ENCODE peak calls at places on chromosomes 1 and 21, in ten cellular contexts. T is iPS DF 6.9; Q is amygdala; K is non-pigmented ciliary epithelial cell; B is AG09309; U is stimulated activated CD4-positive, alpha-beta T cell treated with anti-CD3 and anti-CD28 coated beads, TNF-alpha, amount 100 ng/mL, for 4 hours; E is AG04450; I is occipital lobe; J is amniotic stem cell; F is GM12864. A is an unnamed sample.

GRCh38 chr1:53165408-53165961 is 23.0 kb upstream of the SLC1A7 start:
- DNase-seq in F (no peak), E (no peak), J (no peak), Q (no peak), I (no peak), B (peak), U (no peak), K (no peak), T (no peak), A (no peak)

GRCh38 chr1:44610527-44611148 is 63.6 kb downstream of the TMEM53 start:
- DNase-seq in U (no peak), E (no peak), I (no peak), F (no peak), Q (no peak), J (no peak), T (no peak), B (no peak), K (no peak), A (no peak)

GRCh38 chr1:234969630-234970370 is 158.8 kb downstream of the TOMM20 start:
- DNase-seq in E (peak), J (peak), Q (peak), K (no peak), U (no peak), I (peak), T (no peak), F (no peak), B (no peak), A (no peak)

GRCh38 chr21:42365770-42366169 is 565 bp downstream of the TFF1 start:
- DNase-seq in K (no peak), E (no peak), F (no peak), I (no peak), J (no peak), B (no peak), Q (no peak), U (no peak), T (no peak), A (no peak)

GRCh38 chr1:91282695-91283420 is 121.8 kb downstream of the HFM1 start:
- DNase-seq in F (peak), T (peak), Q (peak), K (peak), E (peak), B (peak), I (no peak), J (peak), U (peak), A (no peak)

GRCh38 chr1:148290881-148291280 is 138.8 kb upstream of the NBPF11 start:
- DNase-seq in U (no peak), F (no peak), E (no peak), B (no peak), Q (no peak), K (no peak), J (no peak), T (no peak), I (no peak), A (no peak)

GRCh38 chr1:228307218-228308023 is 99.2 kb downstream of the TRIM11 start:
- DNase-seq in T (no peak), J (no peak), E (no peak), Q (no peak), F (no peak), U (no peak), I (no peak), K (no peak), B (no peak), A (no peak)

GRCh38 chr1:236677641-236678235 is 8.6 kb upstream of the ACTN2 start:
- DNase-seq in F (no peak), I (no peak), U (no peak), E (no peak), T (peak), J (no peak), K (no peak), B (no peak), Q (no peak), A (no peak)

GRCh38 chr1:191641420-191642215 is 516.6 kb upstream of the RGS18 start:
- DNase-seq in I (peak), E (peak), Q (no peak), U (no peak), J (peak), F (no peak), T (no peak), K (no peak), B (no peak), A (no peak)

GRCh38 chr21:38544681-38545080 is 46.4 kb upstream of the ERG start:
- DNase-seq in U (no peak), B (peak), T (no peak), K (no peak), E (no peak), Q (no peak), J (no peak), F (no peak), I (no peak), A (no peak)

GRCh38 chr1:235746245-235746644 is 96.7 kb upstream of the GNG4 start:
- DNase-seq in T (no peak), B (no peak), F (no peak), U (no peak), Q (no peak), E (no peak), I (no peak), K (no peak), J (no peak), A (no peak)

GRCh38 chr1:184218436-184218835 is 166.9 kb downstream of the TSEN15 start:
- DNase-seq in B (no peak), U (no peak), Q (no peak), J (no peak), E (no peak), F (no peak), K (no peak), T (no peak), I (no peak), A (no peak)

GRCh38 chr21:42684109-42684916 is 30.9 kb downstream of the PDE9A start:
- DNase-seq in T (no peak), Q (no peak), B (no peak), J (no peak), K (no peak), F (no peak), E (no peak), I (no peak), U (peak), A (no peak)

GRCh38 chr1:109627692-109628399 is 8.2 kb downstream of the AMPD2 start:
- DNase-seq in J (no peak), T (no peak), U (no peak), F (no peak), Q (no peak), B (no peak), K (no peak), E (no peak), I (no peak), A (no peak)

GRCh38 chr1:203592156-203592555 is 34.5 kb upstream of the ATP2B4 start:
- DNase-seq in T (no peak), J (no peak), K (no peak), I (no peak), Q (peak), U (no peak), F (no peak), B (no peak), E (no peak), A (no peak)

GRCh38 chr1:28115267-28115666 is 26.9 kb upstream of the EYA3 start:
- DNase-seq in J (no peak), B (no peak), Q (no peak), F (no peak), K (no peak), E (no peak), T (no peak), I (no peak), U (no peak), A (no peak)

GRCh38 chr1:182568647-182569284 is 20.3 kb downstream of the RNASEL start:
- DNase-seq in F (no peak), E (no peak), I (no peak), T (no peak), U (no peak), J (no peak), B (no peak), K (no peak), Q (no peak), A (no peak)

GRCh38 chr1:159341736-159342135 is 39.6 kb downstream of the FCER1A start:
- DNase-seq in F (no peak), Q (no peak), E (no peak), U (no peak), K (no peak), I (no peak), T (no peak), J (no peak), B (no peak), A (no peak)

GRCh38 chr1:177945943-177946650 is 23.8 kb downstream of the SEC16B start:
- DNase-seq in E (no peak), Q (peak), F (no peak), K (no peak), J (peak), T (peak), U (no peak), I (peak), B (peak), A (no peak)

GRCh38 chr21:46608672-46609111 is 3.8 kb upstream of the S100B start:
- DNase-seq in U (no peak), T (no peak), K (no peak), F (peak), B (no peak), Q (no peak), I (no peak), J (no peak), E (no peak), A (no peak)

GRCh38 chr1:12454406-12455391 is 163.3 kb downstream of the DHRS3 start:
- DNase-seq in J (no peak), E (no peak), I (no peak), U (no peak), K (peak), B (no peak), Q (no peak), F (no peak), T (no peak), A (no peak)

GRCh38 chr1:55868026-55868425 is 652.9 kb upstream of the USP24 start:
- DNase-seq in K (no peak), Q (no peak), U (no peak), T (no peak), I (no peak), B (peak), J (no peak), E (no peak), F (no peak), A (no peak)

GRCh38 chr1:66556161-66556611 is 22.2 kb downstream of the SGIP1 start:
- DNase-seq in E (no peak), B (no peak), J (no peak), U (no peak), Q (peak), K (no peak), F (no peak), I (peak), T (no peak), A (no peak)

GRCh38 chr1:243580072-243580471 is 270.0 kb downstream of the AKT3 start:
- DNase-seq in B (no peak), U (no peak), I (no peak), K (no peak), J (no peak), T (no peak), Q (no peak), E (no peak), F (no peak), A (no peak)

GRCh38 chr21:32828908-32829307 is 57.4 kb upstream of the PAXBP1 start:
- DNase-seq in I (no peak), Q (no peak), J (no peak), E (no peak), T (no peak), F (no peak), B (no peak), K (no peak), U (no peak), A (no peak)

GRCh38 chr21:42433946-42434551 is 30.3 kb downstream of the UBASH3A start:
- DNase-seq in T (no peak), J (no peak), E (no peak), U (no peak), F (no peak), Q (no peak), K (no peak), B (no peak), I (no peak), A (no peak)

GRCh38 chr1:159229896-159230295 is 25.2 kb downstream of the ACKR1 start:
- DNase-seq in U (no peak), E (no peak), I (no peak), J (no peak), T (no peak), B (no peak), K (no peak), F (no peak), Q (no peak), A (no peak)

GRCh38 chr1:220330265-220330664 is 58.0 kb upstream of the RAB3GAP2 start:
- DNase-seq in K (no peak), I (no peak), T (no peak), B (peak), E (no peak), J (no peak), F (no peak), U (no peak), Q (no peak), A (no peak)

GRCh38 chr1:205629751-205630150 is 2.1 kb downstream of the ELK4 start:
- DNase-seq in K (no peak), I (no peak), F (no peak), T (no peak), B (no peak), J (no peak), U (no peak), Q (no peak), E (no peak), A (no peak)

GRCh38 chr1:225578247-225578646 is 74.7 kb downstream of the ENAH start:
- DNase-seq in I (no peak), Q (no peak), B (no peak), T (no peak), K (no peak), E (no peak), J (no peak), F (no peak), U (no peak), A (no peak)

GRCh38 chr1:165907256-165907857 is 79.9 kb downstream of the UCK2 start:
- DNase-seq in B (no peak), Q (no peak), J (no peak), U (no peak), K (no peak), I (no peak), E (no peak), T (no peak), F (no peak), A (no peak)

GRCh38 chr1:214899908-214900470 is 182.5 kb upstream of the KCNK2 start:
- DNase-seq in B (peak), Q (no peak), J (no peak), K (no peak), U (no peak), I (no peak), F (no peak), T (no peak), E (no peak), A (no peak)

GRCh38 chr1:232377494-232377770 is 252.5 kb downstream of the SIPA1L2 start:
- DNase-seq in I (no peak), U (no peak), K (peak), B (no peak), E (peak), F (no peak), Q (no peak), J (no peak), T (no peak), A (no peak)

GRCh38 chr1:208219098-208219658 is 25.0 kb downstream of the PLXNA2 start:
- DNase-seq in U (no peak), K (no peak), Q (no peak), E (no peak), T (no peak), J (no peak), B (no peak), I (no peak), F (no peak), A (no peak)

GRCh38 chr1:201181726-201182125 is 8.9 kb upstream of the IGFN1 start:
- DNase-seq in U (no peak), Q (no peak), I (no peak), J (no peak), K (no peak), F (no peak), B (no peak), E (no peak), T (no peak), A (no peak)

GRCh38 chr1:201461193-201461657 is 7.8 kb downstream of the PHLDA3 start:
- DNase-seq in K (peak), T (no peak), B (peak), U (no peak), E (peak), I (no peak), Q (no peak), F (no peak), J (peak), A (no peak)

A was measured in esophagus squamous epithelium.